ENCODE peak calls at places on chromosomes 5 and 9, in six cellular contexts. A, R, X, Z, N and P are unnamed samples.

GRCh38 chr5:38094889-38095288 is 163.5 kb upstream of the EGFLAM start:
- DNase-seq in Z (no peak), A (no peak), R (no peak), N (no peak), X (no peak), P (no peak)

GRCh38 chr9:114007991-114008666 is 70.0 kb downstream of the AMBP start:
- DNase-seq in X (peak; percentile 5), N (no peak), R (no peak), Z (no peak), A (no peak), P (no peak)

GRCh38 chr9:92294297-92294676 is 790 bp upstream of the IARS1 start:
- DNase-seq in X (peak; percentile 58), N (peak; percentile 51), A (no peak), R (peak; percentile 68), Z (peak; percentile 15), P (no peak)

GRCh38 chr5:93723005-93723404 is 18.4 kb downstream of the POU5F2 start:
- DNase-seq in Z (no peak), X (no peak), A (no peak), R (peak; percentile 28), N (no peak), P (no peak)

GRCh38 chr9:93071464-93071863 is 13.0 kb downstream of the SUSD3 start:
- DNase-seq in A (no peak), X (no peak), Z (no peak), N (no peak), R (peak; percentile 55), P (peak; percentile 91)

GRCh38 chr9:131722260-131722659 is 17.6 kb downstream of the RAPGEF1 start:
- DNase-seq in R (no peak), X (peak; percentile 88), Z (no peak), A (no peak), N (no peak), P (no peak)

GRCh38 chr5:89282832-89283510 is 400.0 kb upstream of the MEF2C start:
- DNase-seq in X (no peak), Z (peak; percentile 80), A (no peak), N (no peak), R (peak; percentile 60), P (no peak)

GRCh38 chr9:72305102-72305546 is 59.9 kb downstream of the ZFAND5 start:
- DNase-seq in A (no peak), X (no peak), R (peak; percentile 92), Z (peak; percentile 42), N (peak; percentile 82), P (peak; percentile 67)

GRCh38 chr5:132813599-132814440 is 718 bp downstream of the SOWAHA start:
- DNase-seq in Z (no peak), N (peak; percentile 77), A (no peak), R (peak; percentile 47), X (peak; percentile 41), P (peak; percentile 90)

GRCh38 chr9:91795500-91796241 is 154.4 kb downstream of the ROR2 start:
- DNase-seq in R (peak; percentile 58), N (no peak), X (no peak), Z (no peak), A (no peak), P (no peak)

GRCh38 chr9:132390966-132391365 is 15.7 kb downstream of the TTF1 start:
- DNase-seq in A (no peak), X (no peak), Z (no peak), N (no peak), R (no peak), P (no peak)

GRCh38 chr5:133366966-133367365 is 245.4 kb downstream of the FSTL4 start:
- DNase-seq in Z (no peak), N (no peak), X (peak; percentile 31), R (no peak), A (no peak), P (no peak)

GRCh38 chr9:6937209-6937608 is 179.4 kb downstream of the KDM4C start:
- DNase-seq in Z (no peak), N (no peak), X (no peak), A (no peak), R (no peak), P (no peak)

GRCh38 chr9:89351584-89351983 is 33.3 kb downstream of the SECISBP2 start:
- DNase-seq in A (no peak), Z (no peak), R (no peak), X (no peak), N (no peak), P (no peak)
- H3K36me3 ChIP-seq in A (peaks cover 96% of the 10 kb centered on the region), Z (peaks cover 58% of the 10 kb centered on the region), R (peaks cover 33% of the 10 kb centered on the region), X (peaks cover 85% of the 10 kb centered on the region), N (peaks cover 95% of the 10 kb centered on the region), P (peaks cover 66% of the 10 kb centered on the region)

GRCh38 chr9:127721391-127721821 is 5.5 kb downstream of the TTC16 start:
- DNase-seq in Z (no peak), X (no peak), R (no peak), A (no peak), N (no peak), P (peak; percentile 61)
- H3K4me3 ChIP-seq in Z (no peak overlapping the region), X (no peak overlapping the region), R (no peak overlapping the region), A (no peak overlapping the region), N (no peak overlapping the region), P (no peak overlapping the region)

GRCh38 chr5:175494271-175495183 is 16.2 kb downstream of the SFXN1 start:
- DNase-seq in N (no peak), R (no peak), A (no peak), Z (peak; percentile 27), X (no peak), P (no peak)

GRCh38 chr5:175493726-175494125 is 15.4 kb downstream of the SFXN1 start:
- DNase-seq in A (no peak), R (no peak), N (no peak), Z (no peak), X (no peak), P (no peak)

GRCh38 chr5:175489693-175490443 is 11.5 kb downstream of the SFXN1 start:
- DNase-seq in X (no peak), N (no peak), A (no peak), R (no peak), Z (no peak), P (no peak)

GRCh38 chr5:175491223-175491622 is 12.9 kb downstream of the SFXN1 start:
- DNase-seq in N (no peak), Z (no peak), A (no peak), R (no peak), X (no peak), P (no peak)

DNA sequence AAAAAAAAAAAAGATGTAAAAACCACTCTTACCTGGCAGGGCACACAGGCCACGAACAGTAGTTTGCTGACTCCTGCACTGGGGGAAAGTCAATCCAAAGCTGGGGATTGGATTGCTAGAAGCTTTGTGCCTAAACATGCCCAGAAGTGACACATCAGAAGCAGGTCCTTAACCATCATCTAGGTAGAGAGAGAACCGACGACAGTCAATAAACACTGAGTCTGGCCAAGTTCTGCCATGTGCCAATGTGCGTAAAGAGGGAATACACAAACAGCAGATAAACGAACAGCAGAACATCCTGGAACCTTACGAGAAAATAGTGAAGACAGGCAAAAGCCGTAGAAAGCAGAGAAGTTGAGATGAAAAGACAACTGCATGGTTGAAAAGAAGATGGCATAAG is 14.9 kb downstream of the SFXN1 start:
- DNase-seq in Z (no peak), X (no peak), R (no peak), A (no peak), N (no peak), P (no peak)
- H3K36me3 ChIP-seq in Z (peaks cover 33% of the 10 kb centered on the region), X (peaks cover 82% of the 10 kb centered on the region), R (peaks cover 40% of the 10 kb centered on the region), A (peaks cover 54% of the 10 kb centered on the region), N (peaks cover 64% of the 10 kb centered on the region), P (peaks cover 19% of the 10 kb centered on the region)

DNA sequence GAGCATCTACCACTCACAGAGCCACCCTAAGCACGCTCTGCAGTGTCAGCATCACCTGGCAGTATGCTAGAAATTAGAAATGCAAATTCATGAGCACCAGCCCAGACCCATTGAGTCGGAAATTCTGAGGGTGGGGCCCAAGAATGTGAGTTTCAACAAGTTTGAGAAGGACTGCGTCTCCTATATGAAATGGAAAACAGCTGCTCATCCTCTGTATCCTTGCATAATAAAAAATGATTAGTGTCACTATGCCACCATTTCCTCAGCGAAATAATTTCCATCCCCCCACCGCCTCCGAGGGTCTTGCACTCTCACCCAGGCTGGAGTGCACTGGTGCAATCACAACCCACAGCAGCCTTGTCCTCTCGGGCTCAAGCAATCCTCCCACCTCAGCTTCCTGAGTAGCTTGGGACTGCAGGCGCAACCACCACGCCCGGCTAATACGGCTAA is 1.3 kb upstream of the IQGAP2 start:
- DNase-seq in Z (no peak), N (no peak), X (no peak), A (no peak), R (no peak), P (no peak)
- H3K4me3 ChIP-seq in Z (no peak overlapping the region), N (peak overlapping the region; percentile 73), X (peak overlapping the region; percentile 89), A (peak overlapping the region; percentile 80), R (no peak overlapping the region), P (peak overlapping the region; percentile 78)

DNA sequence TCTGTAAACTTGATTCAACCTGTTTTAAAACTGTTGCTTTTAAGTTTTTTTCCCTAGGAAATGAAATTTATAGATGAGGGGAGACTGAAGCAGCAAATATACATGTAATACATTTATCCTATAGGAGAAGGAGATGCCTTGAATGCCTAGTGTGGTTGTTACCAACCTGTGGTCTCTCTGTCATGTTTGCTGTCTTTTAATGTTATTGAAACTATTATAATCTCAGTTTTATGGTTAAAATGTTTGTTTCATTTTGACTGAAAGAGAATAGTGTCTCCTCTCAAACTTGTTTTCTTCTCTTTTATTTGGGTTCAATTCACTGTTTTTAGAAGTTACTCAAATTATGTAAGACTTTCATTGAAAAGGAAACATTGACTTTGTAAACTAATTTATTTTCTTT is 15.8 kb downstream of the MRPL22 start:
- DNase-seq in Z (no peak), A (no peak), R (no peak), N (no peak), X (no peak), P (no peak)
- H3K36me3 ChIP-seq in Z (peaks cover 6% of the 10 kb centered on the region), A (peaks cover 33% of the 10 kb centered on the region), R (peaks cover 41% of the 10 kb centered on the region), N (peaks cover 49% of the 10 kb centered on the region), X (peaks cover 41% of the 10 kb centered on the region), P (peaks cover 3% of the 10 kb centered on the region)

DNA sequence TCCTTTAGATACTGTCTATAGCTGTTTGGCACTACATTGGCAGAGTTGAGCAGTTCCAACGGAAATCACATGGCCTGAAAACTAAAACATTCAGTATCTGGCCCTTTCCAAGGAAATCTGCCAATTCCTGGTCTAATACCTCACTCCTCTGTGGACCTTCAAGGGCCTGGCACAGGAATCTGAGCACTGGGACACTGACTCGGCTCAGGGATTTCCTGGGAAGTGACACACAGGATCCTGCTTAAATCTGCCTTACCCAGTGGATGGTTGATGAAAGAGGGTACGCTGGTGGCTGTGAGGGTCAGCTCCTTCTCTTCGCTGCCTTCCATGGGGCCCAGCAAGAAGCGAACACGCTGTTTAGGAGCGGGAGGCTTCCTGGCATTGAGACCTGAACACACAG is 904 bp downstream of the TRUB2 start:
- DNase-seq in N (no peak), Z (no peak), X (no peak), R (peak; percentile 6), A (no peak), P (no peak)
- H3K4me3 ChIP-seq in N (peak overlapping the region; percentile 73), Z (peak overlapping the region; percentile 93), X (peak overlapping the region; percentile 98), R (peak overlapping the region; percentile 92), A (peak overlapping the region; percentile 81), P (peak overlapping the region; percentile 91)

GRCh38 chr5:95487880-95488279 is 66.9 kb downstream of the SKIC3 start:
- DNase-seq in X (no peak), Z (no peak), R (peak; percentile 2), N (no peak), A (no peak), P (no peak)
- H3K36me3 ChIP-seq in X (peaks cover 58% of the 10 kb centered on the region), Z (peaks cover 47% of the 10 kb centered on the region), R (peaks cover 73% of the 10 kb centered on the region), N (peaks cover 81% of the 10 kb centered on the region), A (peaks cover 64% of the 10 kb centered on the region), P (peaks cover 7% of the 10 kb centered on the region)

GRCh38 chr9:137167113-137167751 is 2.6 kb downstream of the LRRC26 start:
- DNase-seq in X (no peak), Z (no peak), R (peak; percentile 9), A (no peak), N (no peak), P (peak; percentile 80)
- H3K4me3 ChIP-seq in X (no peak overlapping the region), Z (no peak overlapping the region), R (no peak overlapping the region), A (peak overlapping the region; percentile 4), N (no peak overlapping the region), P (no peak overlapping the region)